ENCODE peak calls at places on chromosomes 11 and 22, in seven cellular contexts. One of them, this sample, is unnamed.
A peak's percentile ranks its signal among the peaks of the same experiment; 100 is the strongest.

GRCh38 chr11:71446942-71447688 is 1.1 kb downstream of the DHCR7 start:
- DNase-seq in K562: no peak
- DNase-seq in HepG2: peak; percentile 73
- DNase-seq in endothelial cell of umbilical vein: peak; percentile 6
- DNase-seq in GM12878: no peak
- DNase-seq in SK-N-SH: no peak
- DNase-seq in HCT116: no peak
- DNase-seq in this sample: no peak

GRCh38 chr11:102564110-102564509 is 33.6 kb upstream of the MMP7 start:
- DNase-seq in K562: no peak
- DNase-seq in HepG2: peak; percentile 27
- DNase-seq in GM12878: no peak
- DNase-seq in endothelial cell of umbilical vein: peak; percentile 59
- DNase-seq in HCT116: peak; percentile 74
- DNase-seq in SK-N-SH: no peak
- DNase-seq in this sample: no peak

GRCh38 chr11:95708681-95709080 is 80.9 kb downstream of the FAM76B start:
- DNase-seq in endothelial cell of umbilical vein: no peak
- DNase-seq in K562: no peak
- DNase-seq in GM12878: no peak
- DNase-seq in HCT116: no peak
- DNase-seq in HepG2: no peak
- DNase-seq in SK-N-SH: no peak
- DNase-seq in this sample: no peak

GRCh38 chr11:2930705-2931415 is 1.6 kb upstream of the PHLDA2 start:
- DNase-seq in endothelial cell of umbilical vein: peak; percentile 68
- DNase-seq in SK-N-SH: peak; percentile 84
- DNase-seq in HepG2: peak; percentile 68
- DNase-seq in K562: peak; percentile 74
- DNase-seq in GM12878: peak; percentile 16
- DNase-seq in HCT116: peak; percentile 86
- DNase-seq in this sample: no peak

GRCh38 chr11:80632156-80632555 is 1191.3 kb upstream of the TENM4 start:
- DNase-seq in SK-N-SH: no peak
- DNase-seq in HCT116: no peak
- DNase-seq in endothelial cell of umbilical vein: no peak
- DNase-seq in K562: no peak
- DNase-seq in GM12878: no peak
- DNase-seq in HepG2: no peak
- DNase-seq in this sample: no peak

GRCh38 chr11:45809456-45810395 is 4.8 kb downstream of the SLC35C1 start:
- DNase-seq in K562: no peak
- DNase-seq in endothelial cell of umbilical vein: no peak
- DNase-seq in SK-N-SH: no peak
- DNase-seq in HCT116: no peak
- DNase-seq in HepG2: no peak
- DNase-seq in GM12878: no peak
- DNase-seq in this sample: no peak

GRCh38 chr11:75313457-75314272 is 37.8 kb downstream of the ARRB1 start:
- DNase-seq in HepG2: no peak
- DNase-seq in SK-N-SH: no peak
- DNase-seq in endothelial cell of umbilical vein: peak; percentile 90
- DNase-seq in K562: peak; percentile 67
- DNase-seq in HCT116: no peak
- DNase-seq in GM12878: no peak
- DNase-seq in this sample: no peak

GRCh38 chr11:109971184-109971523 is 122.0 kb upstream of the ZC3H12C start:
- DNase-seq in HCT116: no peak
- DNase-seq in K562: no peak
- DNase-seq in endothelial cell of umbilical vein: peak; percentile 94
- DNase-seq in GM12878: no peak
- DNase-seq in SK-N-SH: no peak
- DNase-seq in HepG2: no peak
- DNase-seq in this sample: peak; percentile 98

GRCh38 chr11:36389811-36390210 is 93.7 kb downstream of the PRR5L start:
- DNase-seq in K562: no peak
- DNase-seq in SK-N-SH: no peak
- DNase-seq in HepG2: no peak
- DNase-seq in HCT116: no peak
- DNase-seq in endothelial cell of umbilical vein: no peak
- DNase-seq in GM12878: no peak
- DNase-seq in this sample: no peak

GRCh38 chr11:12560362-12560761 is 113.9 kb upstream of the TEAD1 start:
- DNase-seq in HCT116: no peak
- DNase-seq in GM12878: no peak
- DNase-seq in endothelial cell of umbilical vein: no peak
- DNase-seq in K562: no peak
- DNase-seq in SK-N-SH: no peak
- DNase-seq in HepG2: no peak
- DNase-seq in this sample: no peak

GRCh38 chr11:21511835-21512440 is 680.9 kb upstream of the ANO5 start:
- DNase-seq in K562: peak; percentile 29
- DNase-seq in HCT116: peak; percentile 3
- DNase-seq in SK-N-SH: peak; percentile 36
- DNase-seq in HepG2: peak; percentile 48
- DNase-seq in endothelial cell of umbilical vein: no peak
- DNase-seq in GM12878: no peak
- DNase-seq in this sample: no peak

GRCh38 chr22:50481440-50482106 is at the start of gene ADM2:
- DNase-seq in GM12878: no peak
- DNase-seq in SK-N-SH: peak; percentile 91
- DNase-seq in K562: peak; percentile 77
- DNase-seq in endothelial cell of umbilical vein: no peak
- DNase-seq in HCT116: no peak
- DNase-seq in HepG2: peak; percentile 24
- DNase-seq in this sample: no peak

GRCh38 chr11:71937826-71938225 is 9.0 kb downstream of the RNF121 start:
- DNase-seq in endothelial cell of umbilical vein: peak; percentile 54
- DNase-seq in HepG2: no peak
- DNase-seq in GM12878: no peak
- DNase-seq in SK-N-SH: no peak
- DNase-seq in HCT116: no peak
- DNase-seq in K562: no peak
- DNase-seq in this sample: no peak

GRCh38 chr11:36431429-36432092 is 78.5 kb downstream of the TRAF6 start:
- DNase-seq in HCT116: peak; percentile 84
- DNase-seq in HepG2: peak; percentile 39
- DNase-seq in SK-N-SH: no peak
- DNase-seq in endothelial cell of umbilical vein: peak; percentile 78
- DNase-seq in GM12878: no peak
- DNase-seq in K562: peak; percentile 32
- DNase-seq in this sample: no peak

GRCh38 chr22:26273011-26273675 is 103.9 kb downstream of the SEZ6L start:
- DNase-seq in endothelial cell of umbilical vein: no peak
- DNase-seq in GM12878: no peak
- DNase-seq in HCT116: no peak
- DNase-seq in HepG2: no peak
- DNase-seq in SK-N-SH: no peak
- DNase-seq in K562: no peak
- DNase-seq in this sample: no peak

GRCh38 chr22:34761111-34761510 is 304.8 kb upstream of the ISX start:
- DNase-seq in GM12878: no peak
- DNase-seq in SK-N-SH: no peak
- DNase-seq in HCT116: no peak
- DNase-seq in HepG2: peak; percentile 30
- DNase-seq in K562: no peak
- DNase-seq in endothelial cell of umbilical vein: no peak
- DNase-seq in this sample: no peak

GRCh38 chr11:20672575-20672974 is 3.2 kb downstream of the NELL1 start:
- DNase-seq in endothelial cell of umbilical vein: peak; percentile 4
- DNase-seq in GM12878: no peak
- DNase-seq in K562: peak; percentile 27
- DNase-seq in HepG2: peak; percentile 18
- DNase-seq in SK-N-SH: peak; percentile 50
- DNase-seq in HCT116: peak; percentile 6
- DNase-seq in this sample: no peak

GRCh38 chr11:70790671-70791300 is 392.5 kb downstream of the CTTN start:
- DNase-seq in HCT116: no peak
- DNase-seq in SK-N-SH: no peak
- DNase-seq in HepG2: no peak
- DNase-seq in endothelial cell of umbilical vein: no peak
- DNase-seq in K562: no peak
- DNase-seq in GM12878: no peak
- DNase-seq in this sample: no peak

GRCh38 chr11:10457901-10458300 is 2.8 kb downstream of the AMPD3 start:
- DNase-seq in GM12878: no peak
- DNase-seq in endothelial cell of umbilical vein: no peak
- DNase-seq in SK-N-SH: no peak
- DNase-seq in K562: no peak
- DNase-seq in HepG2: no peak
- DNase-seq in HCT116: no peak
- DNase-seq in this sample: no peak

GRCh38 chr11:10454506-10454901 is 560 bp upstream of the AMPD3 start:
- DNase-seq in SK-N-SH: no peak
- DNase-seq in HepG2: no peak
- DNase-seq in K562: no peak
- DNase-seq in GM12878: no peak
- DNase-seq in endothelial cell of umbilical vein: no peak
- DNase-seq in HCT116: no peak
- DNase-seq in this sample: no peak

GRCh38 chr11:10454902-10455631 is at the start of gene AMPD3:
- DNase-seq in K562: peak; percentile 71
- DNase-seq in GM12878: peak; percentile 48
- DNase-seq in HepG2: peak; percentile 65
- DNase-seq in endothelial cell of umbilical vein: no peak
- DNase-seq in SK-N-SH: peak; percentile 50
- DNase-seq in HCT116: peak; percentile 85
- DNase-seq in this sample: no peak

GRCh38 chr11:10456519-10456918 is 1.5 kb downstream of the AMPD3 start:
- DNase-seq in SK-N-SH: no peak
- DNase-seq in HepG2: no peak
- DNase-seq in GM12878: no peak
- DNase-seq in endothelial cell of umbilical vein: no peak
- DNase-seq in HCT116: no peak
- DNase-seq in K562: peak; percentile 35
- DNase-seq in this sample: no peak

DNA sequence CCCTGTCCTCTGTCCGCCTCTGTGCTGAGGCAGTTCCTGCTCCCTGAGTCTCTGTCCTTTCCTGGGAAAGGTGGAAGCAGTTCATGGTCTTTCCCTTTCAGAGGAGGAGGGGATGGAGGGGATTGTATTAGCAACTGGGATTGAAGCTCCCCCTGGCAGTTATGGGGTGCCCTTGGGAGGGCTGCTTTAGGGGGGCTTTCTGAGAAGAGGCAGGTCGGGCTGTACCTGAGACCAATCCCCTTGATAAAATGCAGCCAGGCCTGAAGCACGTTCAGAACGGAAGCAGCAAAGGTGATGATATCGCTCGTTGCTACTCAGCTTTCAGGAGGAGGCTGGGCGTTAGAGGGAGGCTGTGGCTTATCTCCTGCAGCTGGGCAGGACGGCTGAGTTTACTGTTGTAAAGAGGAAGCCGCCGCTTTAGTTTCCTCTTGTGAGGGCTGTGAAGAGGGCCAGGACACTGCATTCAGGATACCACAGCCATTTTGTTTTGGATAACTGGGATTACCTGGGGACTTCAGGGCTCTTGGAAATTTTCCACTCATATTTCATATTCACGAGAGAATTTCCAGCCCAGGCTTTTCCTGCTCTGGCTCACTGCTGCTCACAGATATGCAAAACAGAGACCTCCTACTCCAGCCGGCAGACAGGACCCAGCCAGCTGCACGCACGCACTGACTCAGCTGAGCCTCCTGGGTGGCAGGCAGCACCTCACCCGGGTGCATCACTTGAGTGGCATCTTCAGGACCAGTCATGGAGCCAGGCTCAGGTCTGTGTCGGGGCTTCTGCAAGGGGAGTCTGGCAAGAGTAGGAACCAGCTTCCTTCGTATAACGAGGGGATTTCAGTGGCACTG is 798 bp downstream of the AMPD3 start:
- DNase-seq in HepG2: peak; percentile 25
- DNase-seq in GM12878: peak; percentile 43
- DNase-seq in HCT116: peak; percentile 26
- DNase-seq in endothelial cell of umbilical vein: peak; percentile 38
- DNase-seq in K562: peak; percentile 64
- DNase-seq in SK-N-SH: peak; percentile 78
- DNase-seq in this sample: no peak
- TF ChIP-seq POLR2AphosphoS5 in HepG2: no peak
- TF ChIP-seq POLR2AphosphoS5 in GM12878: peak; percentile 23
- TF ChIP-seq POLR2AphosphoS5 in HCT116: peak; percentile 53
- TF ChIP-seq POLR2AphosphoS5 in endothelial cell of umbilical vein: no peak
- TF ChIP-seq POLR2AphosphoS5 in K562: peak; percentile 84
- TF ChIP-seq POLR2AphosphoS5 in SK-N-SH: no peak
- TF ChIP-seq POLR2AphosphoS5 in this sample: no peak

GRCh38 chr22:23215294-23216204 is 35.2 kb downstream of the BCR start:
- DNase-seq in SK-N-SH: no peak
- DNase-seq in K562: peak; percentile 58
- DNase-seq in endothelial cell of umbilical vein: peak; percentile 99
- DNase-seq in HCT116: no peak
- DNase-seq in HepG2: no peak
- DNase-seq in GM12878: no peak
- DNase-seq in this sample: no peak
- H3K27ac ChIP-seq in SK-N-SH: no peak overlapping the region
- H3K27ac ChIP-seq in K562: no peak overlapping the region
- H3K27ac ChIP-seq in endothelial cell of umbilical vein: peak overlapping the region; percentile 84
- H3K27ac ChIP-seq in HCT116: no peak overlapping the region
- H3K27ac ChIP-seq in HepG2: peak overlapping the region; percentile 73
- H3K27ac ChIP-seq in GM12878: no peak overlapping the region
- H3K27ac ChIP-seq in this sample: no peak overlapping the region

GRCh38 chr11:32087602-32088001 is 3.3 kb upstream of the RCN1 start:
- DNase-seq in SK-N-SH: no peak
- DNase-seq in HCT116: no peak
- DNase-seq in GM12878: no peak
- DNase-seq in K562: peak; percentile 18
- DNase-seq in HepG2: no peak
- DNase-seq in endothelial cell of umbilical vein: no peak
- DNase-seq in this sample: no peak
- H3K9ac ChIP-seq in SK-N-SH: no peak overlapping the region
- H3K9ac ChIP-seq in HCT116: no peak overlapping the region
- H3K9ac ChIP-seq in GM12878: no peak overlapping the region
- H3K9ac ChIP-seq in K562: no peak overlapping the region
- H3K9ac ChIP-seq in HepG2: no peak overlapping the region
- H3K9ac ChIP-seq in endothelial cell of umbilical vein: peak overlapping the region; percentile 58
- H3K9ac ChIP-seq in this sample: no peak overlapping the region

DNA sequence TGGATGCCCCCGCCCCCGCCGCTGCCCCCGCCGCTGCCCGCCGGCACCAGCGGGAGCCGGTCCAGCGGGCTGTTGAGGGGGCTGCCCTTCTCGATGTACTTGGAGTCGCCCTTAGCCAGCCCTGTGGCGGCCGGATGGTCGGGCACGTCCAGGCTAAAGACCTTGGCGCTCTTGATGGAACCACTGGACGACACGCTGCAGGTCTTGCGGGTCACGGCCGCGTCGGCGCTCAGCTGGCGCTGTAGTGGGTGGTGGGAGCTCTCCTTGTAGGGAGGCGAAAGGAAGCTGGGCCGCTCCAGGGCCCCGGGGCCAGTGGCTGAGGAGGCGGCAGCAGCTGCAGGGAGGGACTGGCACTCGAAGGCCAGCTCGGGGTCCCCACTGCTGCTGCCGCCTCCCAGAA is 53.8 kb downstream of the ELFN2 start:
- DNase-seq in GM12878: no peak
- DNase-seq in HepG2: no peak
- DNase-seq in SK-N-SH: no peak
- DNase-seq in HCT116: no peak
- DNase-seq in endothelial cell of umbilical vein: no peak
- DNase-seq in K562: no peak
- DNase-seq in this sample: no peak
- TF ChIP-seq POLR2AphosphoS5 in GM12878: no peak
- TF ChIP-seq POLR2AphosphoS5 in HepG2: no peak
- TF ChIP-seq POLR2AphosphoS5 in SK-N-SH: no peak
- TF ChIP-seq POLR2AphosphoS5 in HCT116: no peak
- TF ChIP-seq POLR2AphosphoS5 in endothelial cell of umbilical vein: no peak
- TF ChIP-seq POLR2AphosphoS5 in K562: no peak
- TF ChIP-seq POLR2AphosphoS5 in this sample: no peak

GRCh38 chr11:42345933-42346332 is 886.5 kb upstream of the LRRC4C start:
- DNase-seq in HCT116: no peak
- DNase-seq in GM12878: no peak
- DNase-seq in endothelial cell of umbilical vein: no peak
- DNase-seq in K562: no peak
- DNase-seq in SK-N-SH: no peak
- DNase-seq in HepG2: no peak
- DNase-seq in this sample: no peak
- H3K27ac ChIP-seq in HCT116: no peak overlapping the region
- H3K27ac ChIP-seq in GM12878: no peak overlapping the region
- H3K27ac ChIP-seq in endothelial cell of umbilical vein: no peak overlapping the region
- H3K27ac ChIP-seq in K562: no peak overlapping the region
- H3K27ac ChIP-seq in SK-N-SH: no peak overlapping the region
- H3K27ac ChIP-seq in HepG2: no peak overlapping the region
- H3K27ac ChIP-seq in this sample: no peak overlapping the region